ENCODE peak calls at places on chromosomes 7 and 10, in seven cellular contexts. A is A549, P is tibial nerve, T is cardiac muscle cell, G is body of pancreas, U is neural progenitor cell, K is RWPE1. D is an unnamed sample.
A peak's percentile ranks its signal among the peaks of the same experiment; 100 is the strongest.

GRCh38 chr10:123637326-123637880 is 28.8 kb upstream of the GPR26 start:
- DNase-seq in A (no peak), P (no peak), T (no peak), G (no peak), U (no peak), K (peak; percentile 45), D (no peak)

GRCh38 chr7:110050831-110051230 is 1040.1 kb upstream of the LRRN3 start:
- DNase-seq in A (no peak), P (no peak), T (no peak), G (no peak), U (no peak), K (peak; percentile 2), D (no peak)

GRCh38 chr10:58362026-58362799 is 23.0 kb upstream of the TFAM start:
- DNase-seq in A (no peak), P (no peak), T (no peak), G (no peak), U (no peak), K (peak; percentile 20), D (no peak)

GRCh38 chr7:22983257-22983855 is 30.6 kb downstream of the HYCC1 start:
- DNase-seq in A (no peak), P (no peak), T (no peak), G (no peak), U (no peak), K (no peak), D (no peak)

GRCh38 chr10:109934958-109935793 is 11.9 kb upstream of the XPNPEP1 start:
- DNase-seq in A (no peak), P (peak; percentile 51), T (peak; percentile 19), G (peak; percentile 72), U (peak; percentile 88), K (no peak), D (no peak)

GRCh38 chr7:107041097-107041496 is 3.4 kb upstream of the PRKAR2B start:
- DNase-seq in A (no peak), P (no peak), T (no peak), G (no peak), U (no peak), K (no peak), D (no peak)

GRCh38 chr10:80460399-80461207 is 6.5 kb downstream of the TSPAN14 start:
- DNase-seq in A (no peak), P (no peak), T (no peak), G (peak; percentile 93), U (peak; percentile 39), K (peak; percentile 89), D (no peak)

GRCh38 chr7:7693881-7694280 is 24.5 kb downstream of the RPA3 start:
- DNase-seq in A (peak; percentile 53), P (no peak), T (no peak), G (no peak), U (no peak), K (peak; percentile 68), D (no peak)

GRCh38 chr7:31744294-31744874 is 57.4 kb downstream of the PPP1R17 start:
- DNase-seq in A (peak; percentile 82), P (peak; percentile 43), T (peak; percentile 71), G (peak; percentile 71), U (peak; percentile 80), K (peak; percentile 57), D (peak; percentile 35)

GRCh38 chr7:16203065-16203464 is 218.3 kb downstream of the CRPPA start:
- DNase-seq in A (no peak), P (no peak), T (no peak), G (no peak), U (no peak), K (peak; percentile 45), D (no peak)

GRCh38 chr10:63286754-63287264 is 153.7 kb downstream of the NRBF2 start:
- DNase-seq in A (no peak), P (no peak), T (no peak), G (no peak), U (no peak), K (no peak), D (no peak)

GRCh38 chr7:130912910-130913720 is 179.1 kb upstream of the KLF14 start:
- DNase-seq in A (peak; percentile 91), P (peak; percentile 52), T (no peak), G (peak; percentile 51), U (peak; percentile 41), K (peak; percentile 80), D (no peak)

GRCh38 chr10:62433181-62433692 is 59.1 kb downstream of the ZNF365 start:
- DNase-seq in A (peak; percentile 80), P (no peak), T (no peak), G (peak; percentile 25), U (no peak), K (peak; percentile 91), D (no peak)

GRCh38 chr7:42831051-42831952 is 80.6 kb downstream of the C7orf25 start:
- DNase-seq in A (peak; percentile 30), P (peak; percentile 30), T (peak; percentile 50), G (peak; percentile 65), U (peak; percentile 65), K (peak; percentile 53), D (peak; percentile 52)

GRCh38 chr10:7480742-7481381 is 70.0 kb upstream of the SFMBT2 start:
- DNase-seq in A (no peak), P (no peak), T (no peak), G (no peak), U (no peak), K (no peak), D (no peak)

GRCh38 chr10:83427101-83427500 is 712.2 kb upstream of the GHITM start:
- DNase-seq in A (no peak), P (no peak), T (no peak), G (no peak), U (no peak), K (no peak), D (no peak)

GRCh38 chr10:1432161-1432560 is 305.2 kb downstream of the ADARB2 start:
- DNase-seq in A (no peak), P (no peak), T (no peak), G (peak; percentile 51), U (no peak), K (no peak), D (no peak)

GRCh38 chr7:47950714-47951113 is 2.4 kb upstream of the PKD1L1 start:
- DNase-seq in A (no peak), P (no peak), T (no peak), G (no peak), U (peak; percentile 34), K (peak; percentile 48), D (no peak)

GRCh38 chr10:114304566-114305421 is 65.7 kb downstream of the VWA2 start:
- DNase-seq in A (peak; percentile 37), P (no peak), T (peak; percentile 58), G (peak; percentile 69), U (peak; percentile 96), K (no peak), D (no peak)

GRCh38 chr7:27101906-27102577 is 441 bp downstream of the HOXA2 start:
- DNase-seq in A (no peak), P (no peak), T (no peak), G (no peak), U (peak; percentile 59), K (no peak), D (no peak)

GRCh38 chr10:129658673-129659072 is 191.6 kb downstream of the MGMT start:
- DNase-seq in A (peak; percentile 4), P (no peak), T (peak; percentile 34), G (no peak), U (peak; percentile 71), K (no peak), D (no peak)

GRCh38 chr7:16345979-16346958 is 75.1 kb downstream of the CRPPA start:
- DNase-seq in A (peak; percentile 8), P (no peak), T (no peak), G (no peak), U (no peak), K (peak; percentile 27), D (no peak)

GRCh38 chr7:79050592-79050991 is 402.9 kb downstream of the MAGI2 start:
- DNase-seq in A (no peak), P (no peak), T (no peak), G (no peak), U (no peak), K (peak; percentile 34), D (no peak)

GRCh38 chr7:123366991-123367390 is 167.2 kb upstream of the SLC13A1 start:
- DNase-seq in A (no peak), P (no peak), T (no peak), G (no peak), U (no peak), K (no peak), D (no peak)

GRCh38 chr10:7417807-7418206 is 7.0 kb upstream of the SFMBT2 start:
- DNase-seq in A (no peak), P (no peak), T (no peak), G (no peak), U (no peak), K (no peak), D (no peak)

GRCh38 chr10:119391430-119392313 is 150.8 kb downstream of the RGS10 start:
- DNase-seq in A (no peak), P (no peak), T (no peak), G (no peak), U (no peak), K (no peak), D (no peak)

GRCh38 chr7:1949681-1950055 is 279.6 kb downstream of the ELFN1 start:
- DNase-seq in A (no peak), P (no peak), T (no peak), G (peak; percentile 1), U (no peak), K (no peak), D (no peak)

GRCh38 chr10:87694011-87694794 is 34.5 kb downstream of the PAPSS2 start:
- DNase-seq in A (peak; percentile 57), P (no peak), T (no peak), G (no peak), U (no peak), K (no peak), D (no peak)
- H3K27ac ChIP-seq in A (peak overlapping the region; percentile 52), P (peak overlapping the region; percentile 25), T (no peak overlapping the region), G (no peak overlapping the region), U (no peak overlapping the region), K (no peak overlapping the region), D (no peak overlapping the region)

DNA sequence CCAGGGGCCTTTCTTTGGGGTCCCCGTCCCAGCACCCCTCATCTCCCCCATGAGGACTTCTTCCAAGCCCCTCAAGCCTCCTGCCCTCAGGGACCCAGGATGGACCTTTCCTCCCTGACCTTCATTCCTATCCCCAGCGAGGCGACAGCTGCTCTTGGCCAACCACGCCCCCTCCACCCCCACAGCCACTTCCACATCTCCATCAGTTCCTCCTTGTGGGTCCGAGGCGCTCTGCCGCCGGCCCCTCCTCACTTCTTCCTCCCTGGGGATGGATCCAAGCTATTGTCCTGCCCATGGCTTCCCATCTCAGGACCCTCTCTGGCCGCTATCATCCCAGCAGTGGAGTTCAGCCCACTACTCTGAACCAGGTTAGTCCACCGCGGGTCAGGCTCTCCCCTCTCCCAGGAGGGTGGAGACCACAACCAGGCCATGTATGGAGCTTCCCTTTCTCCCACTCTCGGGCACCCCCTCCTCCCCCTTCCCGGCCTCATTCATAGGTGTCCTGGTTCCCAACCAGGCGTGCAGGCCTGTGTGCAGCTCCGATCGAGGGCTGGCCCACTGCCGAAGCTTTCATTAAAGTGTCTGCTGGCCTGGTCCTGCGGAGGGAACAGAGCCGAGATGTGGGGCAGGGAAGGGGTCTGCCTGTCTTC is 1.7 kb upstream of the SH2B2 start:
- DNase-seq in A (no peak), P (no peak), T (no peak), G (peak; percentile 31), U (no peak), K (no peak), D (no peak)
- H3K27ac ChIP-seq in A (no peak overlapping the region), P (no peak overlapping the region), T (no peak overlapping the region), G (peak overlapping the region; percentile 70), U (no peak overlapping the region), K (no peak overlapping the region), D (no peak overlapping the region)

GRCh38 chr10:78777466-78778256 is 291.1 kb upstream of the ZMIZ1 start:
- DNase-seq in A (no peak), P (peak; percentile 32), T (no peak), G (peak; percentile 20), U (no peak), K (no peak), D (peak; percentile 50)
- H3K27ac ChIP-seq in A (no peak overlapping the region), P (peak overlapping the region; percentile 29), T (no peak overlapping the region), G (no peak overlapping the region), U (no peak overlapping the region), K (peak overlapping the region; percentile 25), D (peak overlapping the region; percentile 88)

GRCh38 chr7:98163269-98163668 is 48.0 kb upstream of the BHLHA15 start:
- DNase-seq in A (no peak), P (no peak), T (no peak), G (no peak), U (no peak), K (no peak), D (no peak)
- H3K27ac ChIP-seq in A (no peak overlapping the region), P (no peak overlapping the region), T (peak overlapping the region; percentile 71), G (peak overlapping the region; percentile 16), U (no peak overlapping the region), K (peak overlapping the region; percentile 69), D (no peak overlapping the region)